ENCODE peak calls at places on chromosomes 1 and 21, in nine cellular contexts. B is right cardiac atrium, E is upper lobe of right lung, J is dorsolateral prefrontal cortex, W is neural progenitor cell, V is fibroblast of lung, O is heart left ventricle, U is RWPE1, F is astrocyte. M is an unnamed sample.

GRCh38 chr1:58391056-58391455 is 155.5 kb downstream of the OMA1 start:
- DNase-seq in F (no peak), V (no peak), J (no peak), B (peak; percentile 46), O (peak; percentile 28), W (no peak), U (no peak), E (no peak), M (peak; percentile 45)

GRCh38 chr1:22673486-22674409 is 20.7 kb downstream of the C1QB start:
- DNase-seq in F (peak; percentile 32), W (peak; percentile 93), O (no peak), J (peak; percentile 73), E (no peak), U (peak; percentile 61), B (peak; percentile 72), V (peak; percentile 70), M (peak; percentile 67)

GRCh38 chr1:244318078-244318477 is 133.6 kb downstream of the ADSS2 start:
- DNase-seq in O (no peak), J (no peak), B (no peak), F (no peak), W (no peak), U (no peak), E (no peak), V (no peak), M (no peak)

GRCh38 chr1:40030528-40031135 is 9.9 kb upstream of the CAP1 start:
- DNase-seq in F (peak; percentile 82), J (no peak), O (no peak), B (no peak), E (no peak), U (no peak), W (no peak), V (peak; percentile 63), M (peak; percentile 12)

GRCh38 chr1:1758692-1759455 is 19.4 kb downstream of the NADK start:
- DNase-seq in E (peak; percentile 96), W (no peak), V (no peak), J (no peak), F (no peak), U (peak; percentile 67), O (peak; percentile 66), B (peak; percentile 77), M (no peak)

GRCh38 chr1:202599669-202600431 is 110.4 kb downstream of the SYT2 start:
- DNase-seq in O (peak; percentile 50), J (peak; percentile 67), U (peak; percentile 89), B (peak; percentile 86), F (peak; percentile 56), V (peak; percentile 83), W (peak; percentile 81), E (peak; percentile 79), M (peak; percentile 79)

GRCh38 chr1:67850151-67850551 is 16.9 kb upstream of the GNG12 start:
- DNase-seq in V (peak; percentile 66), U (peak; percentile 30), J (no peak), B (no peak), F (no peak), E (no peak), W (peak; percentile 26), O (no peak), M (peak; percentile 70)

GRCh38 chr1:57800341-57800740 is 376.5 kb upstream of the DAB1 start:
- DNase-seq in U (no peak), V (no peak), F (no peak), E (no peak), O (no peak), W (no peak), B (no peak), J (no peak), M (no peak)

GRCh38 chr1:50724626-50725286 is 235.3 kb downstream of the FAF1 start:
- DNase-seq in F (no peak), B (no peak), V (no peak), E (no peak), J (no peak), W (no peak), O (no peak), U (no peak), M (peak; percentile 77)

GRCh38 chr1:234989479-234990327 is 138.9 kb downstream of the TOMM20 start:
- DNase-seq in U (no peak), W (no peak), E (no peak), F (no peak), J (no peak), O (no peak), B (no peak), V (no peak), M (no peak)

GRCh38 chr1:76294470-76295194 is 220.1 kb downstream of the ST6GALNAC3 start:
- DNase-seq in F (no peak), W (no peak), J (no peak), O (no peak), V (no peak), U (no peak), B (no peak), E (no peak), M (peak; percentile 86)

GRCh38 chr1:233268389-233269022 is 27.0 kb downstream of the PCNX2 start:
- DNase-seq in J (no peak), E (no peak), B (no peak), O (no peak), W (no peak), V (no peak), F (no peak), U (no peak), M (no peak)

GRCh38 chr1:47688161-47688560 is 250.3 kb downstream of the FOXD2 start:
- DNase-seq in U (no peak), F (no peak), W (no peak), O (no peak), B (no peak), J (no peak), V (no peak), E (peak; percentile 54), M (no peak)

GRCh38 chr1:94688646-94689045 is 131.5 kb upstream of the SLC44A3 start:
- DNase-seq in V (no peak), O (no peak), F (no peak), W (peak; percentile 89), B (no peak), J (no peak), E (no peak), U (no peak), M (no peak)

GRCh38 chr1:199786695-199787094 is 240.8 kb upstream of the NR5A2 start:
- DNase-seq in E (no peak), U (no peak), O (no peak), F (no peak), J (no peak), W (no peak), V (no peak), B (no peak), M (no peak)

GRCh38 chr1:61337981-61338848 is 255.9 kb downstream of the NFIA start:
- DNase-seq in E (peak; percentile 76), W (peak; percentile 73), B (peak; percentile 78), U (peak; percentile 89), V (peak; percentile 95), O (peak; percentile 74), J (peak; percentile 76), F (peak; percentile 86), M (peak; percentile 45)

GRCh38 chr21:35316933-35317332 is 267.8 kb upstream of the RUNX1 start:
- DNase-seq in B (no peak), J (no peak), V (peak; percentile 33), F (peak; percentile 83), U (no peak), O (no peak), W (no peak), E (no peak), M (no peak)
- H3K27ac ChIP-seq in B (no peak overlapping the region), J (no peak overlapping the region), V (no peak overlapping the region), F (no peak overlapping the region), U (no peak overlapping the region), O (no peak overlapping the region), W (no peak overlapping the region), E (no peak overlapping the region), M (no peak overlapping the region)

DNA sequence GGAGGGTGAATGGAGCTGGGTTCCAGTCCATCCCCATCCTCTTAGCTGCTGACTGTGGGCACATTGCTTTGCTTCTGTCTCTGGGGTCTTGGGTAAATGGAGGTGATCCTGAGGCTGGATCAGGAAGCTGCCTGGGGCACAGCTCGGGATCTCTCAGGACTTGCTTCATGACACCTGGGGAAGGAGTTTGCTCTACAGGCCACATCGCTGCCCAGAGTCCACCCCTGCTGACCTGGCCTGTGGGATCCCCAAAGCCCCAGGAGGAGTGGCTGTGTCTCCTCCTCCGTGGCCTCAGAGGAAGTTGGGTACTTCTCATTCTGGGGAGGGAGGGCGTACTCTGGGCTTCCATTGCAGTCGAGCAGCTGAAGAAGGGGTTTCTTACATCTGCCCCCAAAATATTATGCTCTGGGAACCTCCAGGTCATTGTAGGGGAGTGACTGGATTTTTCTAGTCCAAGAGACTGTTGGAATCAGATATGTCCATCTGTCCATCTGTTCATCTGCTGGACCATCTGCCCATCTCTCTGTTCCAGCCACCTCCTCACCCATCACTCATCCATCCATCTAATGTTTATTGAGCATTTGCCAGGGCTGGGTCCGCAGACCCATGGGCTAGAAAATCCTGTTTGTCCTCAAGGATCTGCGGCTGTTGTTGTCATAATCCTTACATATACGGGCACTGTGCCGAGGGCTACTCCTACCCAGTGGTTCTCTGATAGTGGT is 45.9 kb downstream of the ARHGEF10L start:
- DNase-seq in O (no peak), V (no peak), E (no peak), B (no peak), U (no peak), F (no peak), J (no peak), W (no peak), M (no peak)
- H3K27ac ChIP-seq in O (no peak overlapping the region), V (no peak overlapping the region), E (no peak overlapping the region), B (no peak overlapping the region), U (no peak overlapping the region), F (no peak overlapping the region), J (no peak overlapping the region), W (no peak overlapping the region), M (no peak overlapping the region)

GRCh38 chr1:223405507-223405906 is 12.3 kb downstream of the CCDC185 start:
- DNase-seq in U (no peak), V (no peak), J (no peak), O (no peak), B (no peak), E (no peak), F (no peak), W (no peak), M (no peak)

GRCh38 chr1:223410036-223410435 is 16.8 kb downstream of the CCDC185 start:
- DNase-seq in V (no peak), E (no peak), W (no peak), F (no peak), B (no peak), O (no peak), U (no peak), J (no peak), M (no peak)

GRCh38 chr1:223413216-223413615 is 20.0 kb downstream of the CCDC185 start:
- DNase-seq in E (no peak), U (no peak), B (no peak), O (no peak), W (no peak), V (no peak), J (no peak), F (no peak), M (no peak)

DNA sequence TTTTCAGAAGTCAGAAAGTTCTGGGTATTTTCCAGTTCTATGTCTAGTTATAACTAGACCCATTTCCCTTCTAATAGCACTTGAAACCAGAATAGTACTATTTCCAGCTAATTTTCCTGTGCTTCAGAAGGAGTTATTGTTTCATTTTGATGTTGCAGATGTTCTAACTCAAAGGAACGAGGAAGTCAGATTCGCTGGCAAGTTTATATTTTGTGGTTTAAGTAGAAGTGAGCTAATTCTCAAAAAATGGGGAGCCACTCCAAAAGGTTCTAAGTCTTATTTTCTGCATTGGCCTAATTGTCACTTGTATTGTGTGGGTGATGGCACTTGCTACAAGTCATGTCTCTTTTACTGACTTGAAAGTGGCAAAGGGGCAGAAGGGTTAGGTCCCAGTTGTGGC is 18.1 kb downstream of the CCDC185 start:
- DNase-seq in E (no peak), U (no peak), O (no peak), V (peak; percentile 88), B (no peak), J (no peak), F (peak; percentile 87), W (no peak), M (no peak)
- H3K27ac ChIP-seq in E (no peak overlapping the region), U (no peak overlapping the region), O (no peak overlapping the region), V (no peak overlapping the region), B (no peak overlapping the region), J (no peak overlapping the region), F (no peak overlapping the region), W (no peak overlapping the region), M (no peak overlapping the region)

GRCh38 chr1:201136696-201137392 is 9.9 kb upstream of the ASCL5 start:
- DNase-seq in E (no peak), V (no peak), W (no peak), F (no peak), U (no peak), B (no peak), J (no peak), O (no peak), M (no peak)
- H3K27ac ChIP-seq in E (no peak overlapping the region), V (peak overlapping the region; percentile 47), W (no peak overlapping the region), F (peak overlapping the region; percentile 35), U (no peak overlapping the region), B (no peak overlapping the region), J (no peak overlapping the region), O (no peak overlapping the region), M (no peak overlapping the region)